ENCODE peak calls at places on chromosomes 12 and 14, in four cellular contexts. One of them, this sample, is unnamed.

GRCh38 chr12:26686438-26686837 is 146.6 kb downstream of the ITPR2 start:
- DNase-seq in stimulated activated CD4-positive, alpha-beta T cell treated with anti-CD3 and anti-CD28 coated beads, Interleukin-4, amount 100 ng/mL, for 48 hours: no peak
- DNase-seq in GM04504: no peak
- DNase-seq in AG08395: no peak
- DNase-seq in this sample: no peak

GRCh38 chr14:93939304-93940229 is 12.4 kb downstream of the FAM181A start:
- DNase-seq in stimulated activated CD4-positive, alpha-beta T cell treated with anti-CD3 and anti-CD28 coated beads, Interleukin-4, amount 100 ng/mL, for 48 hours: peak; percentile 87
- DNase-seq in GM04504: peak; percentile 17
- DNase-seq in AG08395: peak; percentile 85
- DNase-seq in this sample: peak; percentile 76

GRCh38 chr14:76456200-76456599 is 80.3 kb downstream of the ESRRB start:
- DNase-seq in GM04504: peak; percentile 6
- DNase-seq in AG08395: peak; percentile 8
- DNase-seq in stimulated activated CD4-positive, alpha-beta T cell treated with anti-CD3 and anti-CD28 coated beads, Interleukin-4, amount 100 ng/mL, for 48 hours: peak; percentile 38
- DNase-seq in this sample: peak; percentile 48

GRCh38 chr14:62428429-62429203 is 616.6 kb downstream of the KCNH5 start:
- DNase-seq in GM04504: no peak
- DNase-seq in AG08395: no peak
- DNase-seq in stimulated activated CD4-positive, alpha-beta T cell treated with anti-CD3 and anti-CD28 coated beads, Interleukin-4, amount 100 ng/mL, for 48 hours: no peak
- DNase-seq in this sample: no peak

GRCh38 chr12:6947615-6948014 is 3.5 kb upstream of the PTPN6 start:
- DNase-seq in AG08395: no peak
- DNase-seq in stimulated activated CD4-positive, alpha-beta T cell treated with anti-CD3 and anti-CD28 coated beads, Interleukin-4, amount 100 ng/mL, for 48 hours: no peak
- DNase-seq in GM04504: no peak
- DNase-seq in this sample: no peak

GRCh38 chr12:95995238-95996031 is 709 bp downstream of the HAL start:
- DNase-seq in GM04504: no peak
- DNase-seq in AG08395: no peak
- DNase-seq in stimulated activated CD4-positive, alpha-beta T cell treated with anti-CD3 and anti-CD28 coated beads, Interleukin-4, amount 100 ng/mL, for 48 hours: no peak
- DNase-seq in this sample: no peak

GRCh38 chr12:8692573-8692972 is 5.2 kb upstream of the RIMKLB start:
- DNase-seq in AG08395: no peak
- DNase-seq in stimulated activated CD4-positive, alpha-beta T cell treated with anti-CD3 and anti-CD28 coated beads, Interleukin-4, amount 100 ng/mL, for 48 hours: no peak
- DNase-seq in GM04504: no peak
- DNase-seq in this sample: no peak

GRCh38 chr12:42735869-42736361 is 146.4 kb upstream of the PRICKLE1 start:
- DNase-seq in stimulated activated CD4-positive, alpha-beta T cell treated with anti-CD3 and anti-CD28 coated beads, Interleukin-4, amount 100 ng/mL, for 48 hours: no peak
- DNase-seq in AG08395: peak; percentile 11
- DNase-seq in GM04504: no peak
- DNase-seq in this sample: no peak

GRCh38 chr12:122064034-122064777 is 14.3 kb upstream of the MLXIP start:
- DNase-seq in stimulated activated CD4-positive, alpha-beta T cell treated with anti-CD3 and anti-CD28 coated beads, Interleukin-4, amount 100 ng/mL, for 48 hours: peak; percentile 43
- DNase-seq in AG08395: peak; percentile 84
- DNase-seq in GM04504: no peak
- DNase-seq in this sample: no peak

GRCh38 chr12:10753066-10753465 is 29.9 kb upstream of the YBX3 start:
- DNase-seq in AG08395: peak; percentile 17
- DNase-seq in GM04504: peak; percentile 25
- DNase-seq in stimulated activated CD4-positive, alpha-beta T cell treated with anti-CD3 and anti-CD28 coated beads, Interleukin-4, amount 100 ng/mL, for 48 hours: no peak
- DNase-seq in this sample: no peak

GRCh38 chr14:65993996-65994395 is 492.2 kb upstream of the CCDC196 start:
- DNase-seq in AG08395: no peak
- DNase-seq in GM04504: no peak
- DNase-seq in stimulated activated CD4-positive, alpha-beta T cell treated with anti-CD3 and anti-CD28 coated beads, Interleukin-4, amount 100 ng/mL, for 48 hours: no peak
- DNase-seq in this sample: no peak

GRCh38 chr12:53062977-53063707 is 13.3 kb downstream of the TNS2 start:
- DNase-seq in stimulated activated CD4-positive, alpha-beta T cell treated with anti-CD3 and anti-CD28 coated beads, Interleukin-4, amount 100 ng/mL, for 48 hours: no peak
- DNase-seq in GM04504: no peak
- DNase-seq in AG08395: no peak
- DNase-seq in this sample: no peak

This sample was measured in GM18507.